ENCODE peak calls at places on chromosome 18, in five cellular contexts. One of them, this sample, is unnamed.

GRCh38 chr18:46069524-46069923 is 2.5 kb downstream of the PSTPIP2 start:
- DNase-seq in choroid plexus epithelial cell: no peak
- DNase-seq in RWPE2: no peak
- DNase-seq in brain microvascular endothelial cell: no peak
- DNase-seq in AG10803: no peak
- DNase-seq in this sample: no peak

GRCh38 chr18:9741821-9742541 is 33.9 kb downstream of the RAB31 start:
- DNase-seq in AG10803: peak
- DNase-seq in choroid plexus epithelial cell: peak
- DNase-seq in RWPE2: no peak
- DNase-seq in brain microvascular endothelial cell: peak
- DNase-seq in this sample: no peak

GRCh38 chr18:55351220-55351619 is 236.8 kb downstream of the TCF4 start:
- DNase-seq in AG10803: peak
- DNase-seq in choroid plexus epithelial cell: no peak
- DNase-seq in RWPE2: no peak
- DNase-seq in brain microvascular endothelial cell: no peak
- DNase-seq in this sample: no peak

GRCh38 chr18:69250305-69251151 is 150.2 kb upstream of the DOK6 start:
- DNase-seq in RWPE2: no peak
- DNase-seq in AG10803: peak
- DNase-seq in choroid plexus epithelial cell: peak
- DNase-seq in brain microvascular endothelial cell: peak
- DNase-seq in this sample: no peak

GRCh38 chr18:64720781-64721464 is 572.0 kb upstream of the LINC00305 start:
- DNase-seq in brain microvascular endothelial cell: no peak
- DNase-seq in choroid plexus epithelial cell: no peak
- DNase-seq in AG10803: no peak
- DNase-seq in RWPE2: no peak
- DNase-seq in this sample: peak

GRCh38 chr18:26654173-26655009 is 106.0 kb upstream of the KCTD1 start:
- DNase-seq in RWPE2: no peak
- DNase-seq in choroid plexus epithelial cell: peak
- DNase-seq in AG10803: no peak
- DNase-seq in brain microvascular endothelial cell: no peak
- DNase-seq in this sample: no peak

GRCh38 chr18:2846638-2847340 is at the start of gene EMILIN2:
- DNase-seq in choroid plexus epithelial cell: peak
- DNase-seq in brain microvascular endothelial cell: peak
- DNase-seq in RWPE2: no peak
- DNase-seq in AG10803: peak
- DNase-seq in this sample: no peak

GRCh38 chr18:11148655-11149440 is 521 bp downstream of the PIEZO2 start:
- DNase-seq in brain microvascular endothelial cell: no peak
- DNase-seq in RWPE2: no peak
- DNase-seq in choroid plexus epithelial cell: no peak
- DNase-seq in AG10803: no peak
- DNase-seq in this sample: no peak

GRCh38 chr18:35478520-35479435 is 19.0 kb downstream of the INO80C start:
- DNase-seq in choroid plexus epithelial cell: peak
- DNase-seq in RWPE2: peak
- DNase-seq in brain microvascular endothelial cell: peak
- DNase-seq in AG10803: peak
- DNase-seq in this sample: no peak

GRCh38 chr18:32160547-32160946 is 29.3 kb upstream of the MEP1B start:
- DNase-seq in brain microvascular endothelial cell: no peak
- DNase-seq in AG10803: no peak
- DNase-seq in RWPE2: no peak
- DNase-seq in choroid plexus epithelial cell: no peak
- DNase-seq in this sample: no peak

GRCh38 chr18:11176416-11176815 is 27.0 kb upstream of the PIEZO2 start:
- DNase-seq in choroid plexus epithelial cell: no peak
- DNase-seq in brain microvascular endothelial cell: peak
- DNase-seq in AG10803: peak
- DNase-seq in RWPE2: no peak
- DNase-seq in this sample: no peak

GRCh38 chr18:77091366-77091765 is 41.2 kb downstream of the MBP start:
- DNase-seq in choroid plexus epithelial cell: no peak
- DNase-seq in RWPE2: no peak
- DNase-seq in brain microvascular endothelial cell: no peak
- DNase-seq in AG10803: no peak
- DNase-seq in this sample: no peak

GRCh38 chr18:79452190-79452990 is 56.7 kb downstream of the NFATC1 start:
- DNase-seq in choroid plexus epithelial cell: no peak
- DNase-seq in RWPE2: no peak
- DNase-seq in AG10803: no peak
- DNase-seq in brain microvascular endothelial cell: no peak
- DNase-seq in this sample: no peak

GRCh38 chr18:32138332-32138731 is 46.7 kb downstream of the RNF138 start:
- DNase-seq in RWPE2: no peak
- DNase-seq in choroid plexus epithelial cell: no peak
- DNase-seq in AG10803: no peak
- DNase-seq in brain microvascular endothelial cell: no peak
- DNase-seq in this sample: no peak

GRCh38 chr18:2306641-2307040 is 264.7 kb downstream of the METTL4 start:
- DNase-seq in RWPE2: no peak
- DNase-seq in AG10803: peak
- DNase-seq in choroid plexus epithelial cell: no peak
- DNase-seq in brain microvascular endothelial cell: no peak
- DNase-seq in this sample: no peak

GRCh38 chr18:68699043-68699442 is 15.9 kb downstream of the TMX3 start:
- DNase-seq in RWPE2: no peak
- DNase-seq in AG10803: peak
- DNase-seq in brain microvascular endothelial cell: no peak
- DNase-seq in choroid plexus epithelial cell: peak
- DNase-seq in this sample: no peak

GRCh38 chr18:79772865-79773696 is 24.7 kb upstream of the KCNG2 start:
- DNase-seq in AG10803: no peak
- DNase-seq in brain microvascular endothelial cell: no peak
- DNase-seq in choroid plexus epithelial cell: no peak
- DNase-seq in RWPE2: peak
- DNase-seq in this sample: no peak

GRCh38 chr18:832085-832681 is 20.1 kb upstream of the YES1 start:
- DNase-seq in RWPE2: no peak
- DNase-seq in AG10803: no peak
- DNase-seq in brain microvascular endothelial cell: no peak
- DNase-seq in choroid plexus epithelial cell: peak
- DNase-seq in this sample: no peak

GRCh38 chr18:36392888-36393287 is 95.4 kb downstream of the FHOD3 start:
- DNase-seq in brain microvascular endothelial cell: no peak
- DNase-seq in choroid plexus epithelial cell: no peak
- DNase-seq in AG10803: no peak
- DNase-seq in RWPE2: no peak
- DNase-seq in this sample: no peak

GRCh38 chr18:31610841-31611240 is 19.2 kb downstream of the TTR start:
- DNase-seq in choroid plexus epithelial cell: peak
- DNase-seq in RWPE2: no peak
- DNase-seq in AG10803: no peak
- DNase-seq in brain microvascular endothelial cell: no peak
- DNase-seq in this sample: no peak

DNA sequence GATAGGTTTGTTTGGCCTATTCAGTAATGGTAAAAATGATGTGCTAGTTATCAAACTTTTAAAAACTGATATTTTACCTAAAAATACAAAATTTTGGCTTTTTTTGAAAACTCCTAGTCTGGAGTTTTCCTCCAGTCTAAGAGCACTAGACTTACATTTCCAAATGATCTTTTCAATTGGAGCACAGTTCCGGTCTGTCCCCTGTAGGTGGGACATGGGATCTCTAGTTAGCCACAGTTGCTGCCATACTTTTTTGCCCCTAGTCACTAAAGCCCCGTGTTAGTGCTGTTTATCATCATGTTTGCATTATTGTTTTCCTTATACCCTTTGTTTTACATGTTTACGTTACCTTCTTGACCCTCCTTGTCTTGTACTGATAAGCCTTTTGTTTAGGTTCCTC is 52.4 kb downstream of the RELCH start:
- DNase-seq in RWPE2: no peak
- DNase-seq in AG10803: no peak
- DNase-seq in choroid plexus epithelial cell: no peak
- DNase-seq in brain microvascular endothelial cell: no peak
- DNase-seq in this sample: no peak
- H3K4me3 ChIP-seq in RWPE2: no peak
- H3K4me3 ChIP-seq in AG10803: no peak
- H3K4me3 ChIP-seq in choroid plexus epithelial cell: no peak
- H3K4me3 ChIP-seq in brain microvascular endothelial cell: no peak
- H3K4me3 ChIP-seq in this sample: no peak

DNA sequence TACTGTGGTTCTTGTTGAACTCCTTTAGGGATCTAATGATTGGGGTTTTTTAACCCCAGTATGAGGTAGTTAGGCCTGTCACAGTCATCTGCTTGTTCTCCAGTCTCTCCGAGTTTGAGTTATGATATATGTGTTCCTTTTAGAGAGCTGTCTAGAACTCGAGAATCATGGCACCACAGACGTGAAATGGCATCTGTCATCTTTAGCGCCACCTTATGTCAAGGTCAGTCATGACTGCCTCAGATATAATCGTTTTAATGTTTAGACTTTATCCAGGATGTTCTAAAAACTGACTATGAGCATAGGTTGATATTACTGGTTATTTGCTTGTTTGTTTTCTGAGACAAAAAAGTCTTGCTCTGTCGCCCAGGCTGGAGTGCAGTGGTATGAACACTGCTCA is 112.2 kb downstream of the CEP192 start:
- DNase-seq in brain microvascular endothelial cell: no peak
- DNase-seq in RWPE2: no peak
- DNase-seq in AG10803: no peak
- DNase-seq in choroid plexus epithelial cell: peak
- DNase-seq in this sample: no peak
- TF ChIP-seq CTCF in brain microvascular endothelial cell: peak
- TF ChIP-seq CTCF in RWPE2: peak
- TF ChIP-seq CTCF in AG10803: peak
- TF ChIP-seq CTCF in choroid plexus epithelial cell: peak
- TF ChIP-seq CTCF in this sample: peak

DNA sequence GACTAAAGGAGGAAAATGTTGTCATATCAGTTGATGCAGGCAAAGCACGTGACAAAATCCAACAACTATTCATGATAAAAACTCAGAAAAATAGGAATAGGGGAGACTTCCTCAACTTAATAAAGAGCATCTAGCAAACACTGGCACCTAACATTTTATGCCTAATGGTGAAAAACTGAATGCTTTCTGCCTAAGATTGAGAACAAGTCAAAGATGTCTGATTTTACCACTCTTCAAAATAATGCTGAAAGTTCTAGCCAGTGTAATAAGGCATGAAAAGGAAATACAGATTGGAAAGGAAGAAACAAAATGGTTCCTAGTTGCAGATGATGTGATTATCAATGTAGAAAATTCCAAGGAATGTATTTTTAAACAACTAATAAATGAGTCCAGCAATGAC is 58.4 kb downstream of the SMAD4 start:
- DNase-seq in choroid plexus epithelial cell: no peak
- DNase-seq in RWPE2: no peak
- DNase-seq in brain microvascular endothelial cell: no peak
- DNase-seq in AG10803: no peak
- DNase-seq in this sample: no peak
- H3K4me3 ChIP-seq in choroid plexus epithelial cell: no peak
- H3K4me3 ChIP-seq in RWPE2: no peak
- H3K4me3 ChIP-seq in brain microvascular endothelial cell: no peak
- H3K4me3 ChIP-seq in AG10803: no peak
- H3K4me3 ChIP-seq in this sample: no peak

GRCh38 chr18:52288403-52289004 is 51.5 kb upstream of the DCC start:
- DNase-seq in RWPE2: no peak
- DNase-seq in AG10803: peak
- DNase-seq in choroid plexus epithelial cell: peak
- DNase-seq in brain microvascular endothelial cell: no peak
- DNase-seq in this sample: no peak
- TF ChIP-seq CTCF in RWPE2: peak
- TF ChIP-seq CTCF in AG10803: peak
- TF ChIP-seq CTCF in choroid plexus epithelial cell: peak
- TF ChIP-seq CTCF in brain microvascular endothelial cell: peak
- TF ChIP-seq CTCF in this sample: peak

GRCh38 chr18:48780151-48781001 is 170.4 kb downstream of the SMAD7 start:
- DNase-seq in RWPE2: no peak
- DNase-seq in choroid plexus epithelial cell: peak
- DNase-seq in brain microvascular endothelial cell: no peak
- DNase-seq in AG10803: peak
- DNase-seq in this sample: no peak

GRCh38 chr18:48779462-48779861 is 171.3 kb downstream of the SMAD7 start:
- DNase-seq in choroid plexus epithelial cell: no peak
- DNase-seq in AG10803: no peak
- DNase-seq in brain microvascular endothelial cell: no peak
- DNase-seq in RWPE2: no peak
- DNase-seq in this sample: no peak

GRCh38 chr18:48782381-48782841 is 168.4 kb downstream of the SMAD7 start:
- DNase-seq in RWPE2: no peak
- DNase-seq in AG10803: peak
- DNase-seq in choroid plexus epithelial cell: no peak
- DNase-seq in brain microvascular endothelial cell: no peak
- DNase-seq in this sample: no peak

GRCh38 chr18:48781990-48782368 is 168.8 kb downstream of the SMAD7 start:
- DNase-seq in AG10803: no peak
- DNase-seq in choroid plexus epithelial cell: no peak
- DNase-seq in RWPE2: no peak
- DNase-seq in brain microvascular endothelial cell: no peak
- DNase-seq in this sample: no peak

DNA sequence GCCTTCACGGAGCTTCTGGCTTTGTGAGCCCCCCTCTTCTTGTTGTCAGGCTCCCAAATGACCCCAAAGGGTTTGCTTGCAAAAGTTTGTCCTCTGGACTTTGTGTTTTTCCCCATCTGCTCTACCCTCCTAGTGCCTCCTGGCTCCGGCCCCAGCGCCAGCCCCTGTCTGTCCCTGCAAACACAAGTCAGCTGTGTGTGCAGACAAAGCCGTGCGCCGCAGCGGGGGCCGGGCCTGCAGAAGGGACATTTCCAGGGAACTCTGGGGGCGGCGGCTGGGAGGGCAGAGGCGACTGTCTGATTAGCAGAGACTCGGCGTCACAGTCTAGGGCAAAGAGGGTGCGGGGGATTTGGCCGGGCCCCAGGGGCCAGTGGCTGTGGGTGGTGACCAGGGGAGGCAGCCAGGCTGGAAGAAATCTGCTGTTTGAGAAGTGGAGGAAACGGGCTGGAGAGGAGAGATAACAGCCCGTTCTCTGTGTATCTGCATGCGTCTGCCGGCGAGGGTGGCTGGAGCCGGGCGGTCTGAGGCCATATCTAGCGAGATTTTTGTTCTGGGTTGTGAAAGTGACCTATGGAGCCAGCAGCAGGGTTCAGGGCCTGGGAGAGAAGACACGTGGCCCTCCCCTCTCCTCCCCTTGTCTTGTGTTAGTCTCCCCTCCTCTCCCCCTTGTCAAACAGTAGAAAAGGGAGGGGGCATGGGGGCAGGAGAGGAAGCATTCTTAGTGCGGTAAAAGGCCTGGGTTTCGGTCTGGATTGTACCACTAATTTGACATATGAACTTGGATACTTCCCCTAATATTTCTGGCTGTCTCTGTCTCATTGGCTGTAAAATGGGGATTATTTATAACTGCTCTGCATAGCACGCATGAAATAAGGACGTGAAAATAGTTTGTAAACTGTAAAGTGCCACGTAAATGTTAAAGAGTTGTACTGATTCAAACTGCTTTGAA is 169.4 kb downstream of the SMAD7 start:
- DNase-seq in choroid plexus epithelial cell: peak
- DNase-seq in AG10803: peak
- DNase-seq in brain microvascular endothelial cell: peak
- DNase-seq in RWPE2: no peak
- DNase-seq in this sample: no peak
- H3K4me3 ChIP-seq in choroid plexus epithelial cell: peak
- H3K4me3 ChIP-seq in AG10803: no peak
- H3K4me3 ChIP-seq in brain microvascular endothelial cell: no peak
- H3K4me3 ChIP-seq in RWPE2: no peak
- H3K4me3 ChIP-seq in this sample: no peak

This sample was measured in LNCaP clone FGC.